ENCODE peak calls at places on chromosomes 4 and X, in eight cellular contexts. N is ovary, H is testis, J is prostate gland, I is A549, C is K562, Z is GM12891, P is vagina. T is an unnamed sample.

GRCh38 chr4:156408749-156409148 is 455.1 kb upstream of the CTSO start:
- DNase-seq in Z (no peak), P (no peak), H (no peak), I (no peak), J (no peak), C (no peak), N (no peak), T (no peak)

GRCh38 chr4:92262371-92262770 is 41.4 kb upstream of the GRID2 start:
- DNase-seq in Z (no peak), P (no peak), J (no peak), C (no peak), N (no peak), H (no peak), I (no peak), T (no peak)

GRCh38 chrX:150693782-150694574 is 782 bp downstream of the MTMR1 start:
- DNase-seq in H (peak; percentile 47), I (peak; percentile 21), P (no peak), N (peak; percentile 45), C (no peak), Z (peak; percentile 75), J (peak; percentile 81), T (peak; percentile 71)

GRCh38 chrX:134364711-134365110 is 95.3 kb upstream of the HPRT1 start:
- DNase-seq in H (no peak), I (no peak), P (no peak), Z (no peak), C (no peak), J (no peak), N (no peak), T (no peak)

GRCh38 chrX:97389761-97390192 is 506.1 kb downstream of the RPA4 start:
- DNase-seq in J (no peak), N (no peak), I (peak; percentile 55), C (no peak), Z (no peak), P (no peak), H (no peak), T (peak; percentile 13)

GRCh38 chrX:151901821-151902220 is 10.9 kb upstream of the MAGEA4 start:
- DNase-seq in N (no peak), I (no peak), C (no peak), Z (no peak), H (no peak), P (no peak), J (no peak), T (no peak)

GRCh38 chr4:94038195-94038594 is 169.5 kb upstream of the SMARCAD1 start:
- DNase-seq in Z (no peak), I (no peak), J (no peak), H (no peak), P (no peak), C (no peak), N (no peak), T (no peak)

GRCh38 chrX:76420237-76420636 is 7.3 kb upstream of the MAGEE1 start:
- DNase-seq in C (no peak), J (no peak), N (no peak), Z (no peak), P (no peak), H (no peak), I (no peak), T (no peak)

GRCh38 chrX:34563809-34564208 is 93.3 kb downstream of the TMEM47 start:
- DNase-seq in I (no peak), H (no peak), Z (no peak), P (no peak), C (no peak), J (no peak), N (no peak), T (no peak)

GRCh38 chr4:121991968-121992367 is 40.1 kb upstream of the TRPC3 start:
- DNase-seq in N (no peak), H (no peak), P (no peak), I (no peak), Z (no peak), C (no peak), J (no peak), T (no peak)

GRCh38 chr4:23036921-23037495 is 344.3 kb downstream of the GBA3 start:
- DNase-seq in Z (no peak), I (no peak), H (no peak), C (no peak), J (no peak), P (no peak), N (no peak), T (no peak)

GRCh38 chr4:182764642-182765041 is 152.5 kb downstream of the DCTD start:
- DNase-seq in I (no peak), C (no peak), N (no peak), H (no peak), Z (no peak), P (no peak), J (no peak), T (no peak)

GRCh38 chr4:163523791-163524365 is 29.4 kb downstream of the TMA16 start:
- DNase-seq in Z (no peak), N (no peak), P (no peak), H (no peak), J (no peak), C (no peak), I (no peak), T (no peak)

GRCh38 chr4:8431553-8431952 is 9.0 kb downstream of the ACOX3 start:
- DNase-seq in I (no peak), Z (no peak), N (no peak), C (no peak), P (no peak), H (no peak), J (no peak), T (no peak)

GRCh38 chr4:8435656-8436121 is 4.8 kb downstream of the ACOX3 start:
- DNase-seq in N (no peak), Z (peak; percentile 44), I (no peak), P (no peak), H (peak; percentile 52), J (no peak), C (no peak), T (no peak)

GRCh38 chr4:8428288-8429097 is 12.0 kb downstream of the ACOX3 start:
- DNase-seq in I (peak; percentile 77), J (peak; percentile 81), N (peak; percentile 95), Z (peak; percentile 95), H (peak; percentile 84), P (no peak), C (peak; percentile 97), T (peak; percentile 92)

GRCh38 chr4:8434251-8435073 is 6.1 kb downstream of the ACOX3 start:
- DNase-seq in Z (no peak), N (no peak), C (no peak), J (no peak), P (no peak), I (no peak), H (no peak), T (no peak)

GRCh38 chr4:8433181-8433580 is 7.3 kb downstream of the ACOX3 start:
- DNase-seq in H (no peak), J (no peak), P (no peak), Z (no peak), N (no peak), C (no peak), I (no peak), T (no peak)
- TF ChIP-seq POLR2A in H (no peak), J (no peak), P (no peak), Z (no peak), N (no peak), C (no peak), I (no peak), T (no peak)

DNA sequence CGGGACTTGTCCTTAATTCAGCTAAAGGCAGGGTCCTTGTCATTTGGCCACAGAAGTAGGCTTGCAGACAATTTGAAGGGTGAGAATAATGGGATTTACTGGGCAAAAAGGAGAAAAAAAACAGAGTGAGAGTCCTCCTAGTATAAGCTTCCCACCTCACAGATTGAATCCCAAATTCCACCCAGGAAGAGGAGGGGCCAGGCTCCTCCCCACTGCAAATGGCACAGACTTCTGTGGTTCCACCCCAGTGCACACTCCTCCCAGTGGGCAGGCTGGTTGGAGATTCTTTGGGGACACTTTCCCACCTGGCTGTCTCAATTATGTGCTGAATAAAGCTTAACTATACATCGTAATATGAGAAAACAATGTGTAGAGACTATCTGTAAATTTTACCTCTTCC is 31.6 kb downstream of the MEPE start:
- DNase-seq in Z (no peak), C (no peak), I (no peak), N (no peak), J (no peak), P (no peak), H (no peak), T (no peak)
- TF ChIP-seq POLR2A in Z (no peak), C (no peak), I (no peak), N (no peak), J (no peak), P (no peak), H (no peak), T (no peak)

GRCh38 chr4:185203380-185204237 is at the start of gene CFAP97:
- DNase-seq in H (peak; percentile 95), P (no peak), N (peak; percentile 94), J (peak; percentile 88), Z (peak; percentile 62), I (peak; percentile 73), C (peak; percentile 85), T (peak; percentile 83)
- TF ChIP-seq POLR2A in H (peak; percentile 16), P (peak; percentile 77), N (peak; percentile 89), J (peak; percentile 71), Z (peak; percentile 16), I (no peak), C (peak; percentile 70), T (peak; percentile 70)

GRCh38 chr4:171644430-171645057 is 168.7 kb upstream of the GALNTL6 start:
- DNase-seq in C (no peak), H (peak; percentile 27), P (no peak), I (no peak), J (no peak), N (no peak), Z (no peak), T (peak; percentile 1)
- TF ChIP-seq POLR2A in C (no peak), H (no peak), P (no peak), I (no peak), J (no peak), N (no peak), Z (no peak), T (no peak)

GRCh38 chr4:145937021-145937861 is 1.4 kb downstream of the ZNF827 start:
- DNase-seq in I (peak; percentile 57), P (no peak), C (peak; percentile 25), H (peak; percentile 82), Z (peak; percentile 40), J (peak; percentile 58), N (peak; percentile 79), T (peak; percentile 20)

GRCh38 chr4:145939241-145939640 is 618 bp upstream of the ZNF827 start:
- DNase-seq in I (no peak), C (no peak), N (no peak), J (no peak), Z (no peak), H (no peak), P (no peak), T (no peak)

GRCh38 chr4:145939856-145940255 is 1.2 kb upstream of the ZNF827 start:
- DNase-seq in Z (no peak), C (no peak), J (no peak), I (no peak), H (no peak), P (no peak), N (no peak), T (no peak)

GRCh38 chr4:145937990-145938611 is 522 bp downstream of the ZNF827 start:
- DNase-seq in C (no peak), J (peak; percentile 10), Z (no peak), N (peak; percentile 40), H (peak; percentile 65), P (no peak), I (peak; percentile 15), T (peak; percentile 3)

DNA sequence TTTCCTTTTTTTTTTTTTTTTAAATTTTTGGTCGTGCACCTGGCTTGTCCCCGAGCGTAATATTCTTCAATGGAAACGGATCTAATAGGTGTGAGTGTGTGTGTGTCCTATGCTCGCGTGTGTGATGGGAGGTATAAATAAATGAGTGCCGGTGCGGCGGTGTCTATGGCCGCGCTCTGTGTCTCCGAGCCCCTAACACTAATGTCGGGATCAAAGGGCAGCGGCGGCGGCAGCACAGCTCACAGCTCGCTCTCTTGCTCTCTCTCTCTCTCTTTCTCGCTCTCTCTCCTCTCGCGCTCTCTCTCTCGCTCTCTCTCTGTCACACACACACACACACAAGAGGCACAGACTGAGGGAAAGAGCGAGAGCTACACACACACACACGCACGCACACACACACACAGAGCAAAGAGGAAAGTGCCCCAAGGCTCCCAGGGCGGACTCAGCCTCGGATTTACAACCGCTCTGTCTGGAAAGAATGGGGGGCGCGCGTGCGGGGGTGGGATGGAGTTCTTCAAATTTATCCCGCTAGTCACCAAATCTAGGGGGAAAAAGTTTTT is at the start of gene ZNF827:
- DNase-seq in J (peak; percentile 57), N (peak; percentile 71), C (no peak), Z (no peak), P (no peak), H (peak; percentile 77), I (peak; percentile 73), T (peak; percentile 24)
- TF ChIP-seq POLR2A in J (peak; percentile 24), N (peak; percentile 33), C (no peak), Z (peak; percentile 31), P (peak; percentile 20), H (no peak), I (peak; percentile 25), T (no peak)